ENCODE peak calls at places on chromosomes 1 and 21, in nine cellular contexts. One of them, this sample, is unnamed.

GRCh38 chr1:184385863-184386262 is 966 bp upstream of the C1orf21 start:
- DNase-seq in AG09309: no peak
- DNase-seq in heart left ventricle: no peak
- DNase-seq in progenitor cell of endocrine pancreas: no peak
- DNase-seq in CD8-positive, alpha-beta T cell: no peak
- DNase-seq in GM13976: no peak
- DNase-seq in endodermal cell: no peak
- DNase-seq in right lobe of liver: no peak
- DNase-seq in heart right ventricle: no peak
- DNase-seq in this sample: no peak

GRCh38 chr1:65791396-65791795 is 1.3 kb upstream of the PDE4B start:
- DNase-seq in AG09309: no peak
- DNase-seq in heart left ventricle: no peak
- DNase-seq in progenitor cell of endocrine pancreas: no peak
- DNase-seq in CD8-positive, alpha-beta T cell: no peak
- DNase-seq in GM13976: no peak
- DNase-seq in endodermal cell: no peak
- DNase-seq in right lobe of liver: no peak
- DNase-seq in heart right ventricle: no peak
- DNase-seq in this sample: no peak

GRCh38 chr1:208225954-208226937 is 17.9 kb downstream of the PLXNA2 start:
- DNase-seq in AG09309: no peak
- DNase-seq in heart left ventricle: no peak
- DNase-seq in progenitor cell of endocrine pancreas: no peak
- DNase-seq in CD8-positive, alpha-beta T cell: no peak
- DNase-seq in GM13976: no peak
- DNase-seq in endodermal cell: peak; percentile 44
- DNase-seq in right lobe of liver: no peak
- DNase-seq in heart right ventricle: no peak
- DNase-seq in this sample: no peak

GRCh38 chr1:20466231-20466630 is 19.8 kb downstream of the CAMK2N1 start:
- DNase-seq in AG09309: no peak
- DNase-seq in heart left ventricle: no peak
- DNase-seq in progenitor cell of endocrine pancreas: no peak
- DNase-seq in CD8-positive, alpha-beta T cell: no peak
- DNase-seq in GM13976: peak; percentile 54
- DNase-seq in endodermal cell: no peak
- DNase-seq in right lobe of liver: no peak
- DNase-seq in heart right ventricle: no peak
- DNase-seq in this sample: no peak

GRCh38 chr1:168148916-168149315 is 12.2 kb upstream of the GPR161 start:
- DNase-seq in AG09309: no peak
- DNase-seq in heart left ventricle: no peak
- DNase-seq in progenitor cell of endocrine pancreas: no peak
- DNase-seq in CD8-positive, alpha-beta T cell: no peak
- DNase-seq in GM13976: peak; percentile 68
- DNase-seq in endodermal cell: no peak
- DNase-seq in right lobe of liver: no peak
- DNase-seq in heart right ventricle: no peak
- DNase-seq in this sample: no peak

GRCh38 chr1:223873044-223873443 is 27.3 kb upstream of the TP53BP2 start:
- DNase-seq in AG09309: no peak
- DNase-seq in heart left ventricle: no peak
- DNase-seq in progenitor cell of endocrine pancreas: no peak
- DNase-seq in CD8-positive, alpha-beta T cell: no peak
- DNase-seq in GM13976: no peak
- DNase-seq in endodermal cell: no peak
- DNase-seq in right lobe of liver: no peak
- DNase-seq in heart right ventricle: no peak
- DNase-seq in this sample: no peak

GRCh38 chr1:204744102-204744501 is 58.6 kb upstream of the LRRN2 start:
- DNase-seq in AG09309: no peak
- DNase-seq in heart left ventricle: no peak
- DNase-seq in progenitor cell of endocrine pancreas: no peak
- DNase-seq in CD8-positive, alpha-beta T cell: no peak
- DNase-seq in GM13976: no peak
- DNase-seq in endodermal cell: no peak
- DNase-seq in right lobe of liver: no peak
- DNase-seq in heart right ventricle: no peak
- DNase-seq in this sample: no peak

GRCh38 chr1:213244664-213245091 is 193.6 kb downstream of the RPS6KC1 start:
- DNase-seq in AG09309: peak; percentile 33
- DNase-seq in heart left ventricle: no peak
- DNase-seq in progenitor cell of endocrine pancreas: peak; percentile 22
- DNase-seq in CD8-positive, alpha-beta T cell: no peak
- DNase-seq in GM13976: peak; percentile 32
- DNase-seq in endodermal cell: peak; percentile 53
- DNase-seq in right lobe of liver: no peak
- DNase-seq in heart right ventricle: no peak
- DNase-seq in this sample: no peak

GRCh38 chr1:6148497-6149241 is 31.5 kb downstream of the CHD5 start:
- DNase-seq in AG09309: no peak
- DNase-seq in heart left ventricle: no peak
- DNase-seq in progenitor cell of endocrine pancreas: peak; percentile 53
- DNase-seq in CD8-positive, alpha-beta T cell: peak; percentile 70
- DNase-seq in GM13976: peak; percentile 91
- DNase-seq in endodermal cell: peak; percentile 97
- DNase-seq in right lobe of liver: peak; percentile 48
- DNase-seq in heart right ventricle: peak; percentile 48
- DNase-seq in this sample: peak; percentile 87

GRCh38 chr1:109788695-109789521 is 25.2 kb upstream of the EPS8L3 start:
- DNase-seq in AG09309: no peak
- DNase-seq in heart left ventricle: peak; percentile 8
- DNase-seq in progenitor cell of endocrine pancreas: no peak
- DNase-seq in CD8-positive, alpha-beta T cell: no peak
- DNase-seq in GM13976: peak; percentile 64
- DNase-seq in endodermal cell: peak; percentile 90
- DNase-seq in right lobe of liver: no peak
- DNase-seq in heart right ventricle: no peak
- DNase-seq in this sample: no peak

GRCh38 chr1:119962296-119962968 is 66.1 kb upstream of the ADAM30 start:
- DNase-seq in AG09309: no peak
- DNase-seq in heart left ventricle: peak; percentile 21
- DNase-seq in progenitor cell of endocrine pancreas: no peak
- DNase-seq in CD8-positive, alpha-beta T cell: no peak
- DNase-seq in GM13976: no peak
- DNase-seq in endodermal cell: no peak
- DNase-seq in right lobe of liver: no peak
- DNase-seq in heart right ventricle: no peak
- DNase-seq in this sample: no peak

GRCh38 chr1:111553199-111553598 is 49.8 kb upstream of the ADORA3 start:
- DNase-seq in AG09309: peak; percentile 49
- DNase-seq in heart left ventricle: no peak
- DNase-seq in progenitor cell of endocrine pancreas: no peak
- DNase-seq in CD8-positive, alpha-beta T cell: no peak
- DNase-seq in GM13976: no peak
- DNase-seq in endodermal cell: no peak
- DNase-seq in right lobe of liver: no peak
- DNase-seq in heart right ventricle: no peak
- DNase-seq in this sample: no peak

GRCh38 chr1:201711101-201711597 is 117.8 kb upstream of the IPO9 start:
- DNase-seq in AG09309: no peak
- DNase-seq in heart left ventricle: no peak
- DNase-seq in progenitor cell of endocrine pancreas: no peak
- DNase-seq in CD8-positive, alpha-beta T cell: no peak
- DNase-seq in GM13976: no peak
- DNase-seq in endodermal cell: no peak
- DNase-seq in right lobe of liver: no peak
- DNase-seq in heart right ventricle: no peak
- DNase-seq in this sample: no peak

GRCh38 chr21:29246614-29247013 is 52.1 kb upstream of the BACH1 start:
- DNase-seq in AG09309: no peak
- DNase-seq in heart left ventricle: no peak
- DNase-seq in progenitor cell of endocrine pancreas: no peak
- DNase-seq in CD8-positive, alpha-beta T cell: no peak
- DNase-seq in GM13976: no peak
- DNase-seq in endodermal cell: no peak
- DNase-seq in right lobe of liver: no peak
- DNase-seq in heart right ventricle: no peak
- DNase-seq in this sample: no peak

GRCh38 chr1:10489291-10490055 is 14.7 kb downstream of the PEX14 start:
- DNase-seq in AG09309: no peak
- DNase-seq in heart left ventricle: no peak
- DNase-seq in progenitor cell of endocrine pancreas: no peak
- DNase-seq in CD8-positive, alpha-beta T cell: no peak
- DNase-seq in GM13976: no peak
- DNase-seq in endodermal cell: no peak
- DNase-seq in right lobe of liver: no peak
- DNase-seq in heart right ventricle: no peak
- DNase-seq in this sample: no peak

GRCh38 chr1:161070737-161071136 is 1.0 kb upstream of the ARHGAP30 start:
- DNase-seq in AG09309: no peak
- DNase-seq in heart left ventricle: no peak
- DNase-seq in progenitor cell of endocrine pancreas: no peak
- DNase-seq in CD8-positive, alpha-beta T cell: no peak
- DNase-seq in GM13976: no peak
- DNase-seq in endodermal cell: no peak
- DNase-seq in right lobe of liver: no peak
- DNase-seq in heart right ventricle: no peak
- DNase-seq in this sample: no peak

GRCh38 chr1:219810451-219810850 is 117.9 kb downstream of the SLC30A10 start:
- DNase-seq in AG09309: no peak
- DNase-seq in heart left ventricle: no peak
- DNase-seq in progenitor cell of endocrine pancreas: no peak
- DNase-seq in CD8-positive, alpha-beta T cell: no peak
- DNase-seq in GM13976: no peak
- DNase-seq in endodermal cell: no peak
- DNase-seq in right lobe of liver: no peak
- DNase-seq in heart right ventricle: no peak
- DNase-seq in this sample: no peak

GRCh38 chr1:25694167-25694566 is 77.6 kb downstream of the MAN1C1 start:
- DNase-seq in AG09309: peak; percentile 80
- DNase-seq in heart left ventricle: no peak
- DNase-seq in progenitor cell of endocrine pancreas: no peak
- DNase-seq in CD8-positive, alpha-beta T cell: no peak
- DNase-seq in GM13976: no peak
- DNase-seq in endodermal cell: no peak
- DNase-seq in right lobe of liver: no peak
- DNase-seq in heart right ventricle: no peak
- DNase-seq in this sample: no peak

GRCh38 chr1:181149326-181150000 is 61.0 kb downstream of the IER5 start:
- DNase-seq in AG09309: no peak
- DNase-seq in heart left ventricle: no peak
- DNase-seq in progenitor cell of endocrine pancreas: no peak
- DNase-seq in CD8-positive, alpha-beta T cell: peak; percentile 82
- DNase-seq in GM13976: no peak
- DNase-seq in endodermal cell: no peak
- DNase-seq in right lobe of liver: no peak
- DNase-seq in heart right ventricle: no peak
- DNase-seq in this sample: no peak

GRCh38 chr1:211520641-211521040 is 28.7 kb upstream of the RD3 start:
- DNase-seq in AG09309: no peak
- DNase-seq in heart left ventricle: no peak
- DNase-seq in progenitor cell of endocrine pancreas: no peak
- DNase-seq in CD8-positive, alpha-beta T cell: no peak
- DNase-seq in GM13976: no peak
- DNase-seq in endodermal cell: no peak
- DNase-seq in right lobe of liver: no peak
- DNase-seq in heart right ventricle: no peak
- DNase-seq in this sample: no peak
- TF ChIP-seq CTCF in AG09309: peak; percentile 33
- TF ChIP-seq CTCF in heart left ventricle: no peak
- TF ChIP-seq CTCF in progenitor cell of endocrine pancreas: no peak
- TF ChIP-seq CTCF in CD8-positive, alpha-beta T cell: no peak
- TF ChIP-seq CTCF in GM13976: no peak
- TF ChIP-seq CTCF in endodermal cell: peak; percentile 57
- TF ChIP-seq CTCF in right lobe of liver: peak; percentile 10
- TF ChIP-seq CTCF in heart right ventricle: no peak
- TF ChIP-seq CTCF in this sample: no peak

GRCh38 chr1:236167578-236167977 is 25.2 kb downstream of the GPR137B start:
- DNase-seq in AG09309: no peak
- DNase-seq in heart left ventricle: no peak
- DNase-seq in progenitor cell of endocrine pancreas: no peak
- DNase-seq in CD8-positive, alpha-beta T cell: peak; percentile 23
- DNase-seq in GM13976: no peak
- DNase-seq in endodermal cell: no peak
- DNase-seq in right lobe of liver: no peak
- DNase-seq in heart right ventricle: no peak
- DNase-seq in this sample: no peak

GRCh38 chr1:236172041-236172579 is 29.8 kb downstream of the GPR137B start:
- DNase-seq in AG09309: no peak
- DNase-seq in heart left ventricle: no peak
- DNase-seq in progenitor cell of endocrine pancreas: no peak
- DNase-seq in CD8-positive, alpha-beta T cell: no peak
- DNase-seq in GM13976: no peak
- DNase-seq in endodermal cell: no peak
- DNase-seq in right lobe of liver: no peak
- DNase-seq in heart right ventricle: no peak
- DNase-seq in this sample: no peak

GRCh38 chr1:236167154-236167553 is 24.8 kb downstream of the GPR137B start:
- DNase-seq in AG09309: no peak
- DNase-seq in heart left ventricle: no peak
- DNase-seq in progenitor cell of endocrine pancreas: no peak
- DNase-seq in CD8-positive, alpha-beta T cell: no peak
- DNase-seq in GM13976: no peak
- DNase-seq in endodermal cell: no peak
- DNase-seq in right lobe of liver: no peak
- DNase-seq in heart right ventricle: no peak
- DNase-seq in this sample: no peak

GRCh38 chr1:236166041-236166440 is 23.7 kb downstream of the GPR137B start:
- DNase-seq in AG09309: no peak
- DNase-seq in heart left ventricle: no peak
- DNase-seq in progenitor cell of endocrine pancreas: no peak
- DNase-seq in CD8-positive, alpha-beta T cell: no peak
- DNase-seq in GM13976: no peak
- DNase-seq in endodermal cell: no peak
- DNase-seq in right lobe of liver: no peak
- DNase-seq in heart right ventricle: no peak
- DNase-seq in this sample: no peak

GRCh38 chr1:236168716-236169429 is 26.5 kb downstream of the GPR137B start:
- DNase-seq in AG09309: no peak
- DNase-seq in heart left ventricle: no peak
- DNase-seq in progenitor cell of endocrine pancreas: no peak
- DNase-seq in CD8-positive, alpha-beta T cell: peak; percentile 46
- DNase-seq in GM13976: no peak
- DNase-seq in endodermal cell: peak; percentile 71
- DNase-seq in right lobe of liver: peak; percentile 89
- DNase-seq in heart right ventricle: peak; percentile 46
- DNase-seq in this sample: no peak
- TF ChIP-seq CTCF in AG09309: no peak
- TF ChIP-seq CTCF in heart left ventricle: no peak
- TF ChIP-seq CTCF in progenitor cell of endocrine pancreas: peak; percentile 36
- TF ChIP-seq CTCF in CD8-positive, alpha-beta T cell: no peak
- TF ChIP-seq CTCF in GM13976: no peak
- TF ChIP-seq CTCF in endodermal cell: peak; percentile 67
- TF ChIP-seq CTCF in right lobe of liver: no peak
- TF ChIP-seq CTCF in heart right ventricle: no peak
- TF ChIP-seq CTCF in this sample: no peak

GRCh38 chr1:21668232-21669032 is 725 bp downstream of the RAP1GAP start:
- DNase-seq in AG09309: no peak
- DNase-seq in heart left ventricle: no peak
- DNase-seq in progenitor cell of endocrine pancreas: no peak
- DNase-seq in CD8-positive, alpha-beta T cell: no peak
- DNase-seq in GM13976: peak; percentile 37
- DNase-seq in endodermal cell: peak; percentile 66
- DNase-seq in right lobe of liver: no peak
- DNase-seq in heart right ventricle: no peak
- DNase-seq in this sample: no peak
- TF ChIP-seq CTCF in AG09309: no peak
- TF ChIP-seq CTCF in heart left ventricle: no peak
- TF ChIP-seq CTCF in progenitor cell of endocrine pancreas: peak; percentile 24
- TF ChIP-seq CTCF in CD8-positive, alpha-beta T cell: no peak
- TF ChIP-seq CTCF in GM13976: no peak
- TF ChIP-seq CTCF in endodermal cell: peak; percentile 47
- TF ChIP-seq CTCF in right lobe of liver: no peak
- TF ChIP-seq CTCF in heart right ventricle: no peak
- TF ChIP-seq CTCF in this sample: no peak

GRCh38 chr1:91406773-91407389 is 2.2 kb upstream of the HFM1 start:
- DNase-seq in AG09309: no peak
- DNase-seq in heart left ventricle: no peak
- DNase-seq in progenitor cell of endocrine pancreas: no peak
- DNase-seq in CD8-positive, alpha-beta T cell: no peak
- DNase-seq in GM13976: no peak
- DNase-seq in endodermal cell: no peak
- DNase-seq in right lobe of liver: no peak
- DNase-seq in heart right ventricle: no peak
- DNase-seq in this sample: no peak
- TF ChIP-seq CTCF in AG09309: peak; percentile 42
- TF ChIP-seq CTCF in heart left ventricle: no peak
- TF ChIP-seq CTCF in progenitor cell of endocrine pancreas: peak; percentile 7
- TF ChIP-seq CTCF in CD8-positive, alpha-beta T cell: no peak
- TF ChIP-seq CTCF in GM13976: no peak
- TF ChIP-seq CTCF in endodermal cell: peak; percentile 45
- TF ChIP-seq CTCF in right lobe of liver: no peak
- TF ChIP-seq CTCF in heart right ventricle: no peak
- TF ChIP-seq CTCF in this sample: no peak

This sample was measured in glutamatergic neuron.